ENCODE peak calls at places on chromosome 16, in six cellular contexts. One of them, this sample, is unnamed.

GRCh38 chr16:14405611-14406537 is 224.2 kb downstream of the PARN start:
- DNase-seq in GM20000: peak; percentile 67
- DNase-seq in omental fat pad: no peak
- DNase-seq in fibroblast of the aortic adventitia: no peak
- DNase-seq in endothelial cell: peak; percentile 45
- DNase-seq in coronary artery: no peak
- DNase-seq in this sample: peak; percentile 34

GRCh38 chr16:50295541-50296132 is 29.3 kb downstream of the ADCY7 start:
- DNase-seq in GM20000: no peak
- DNase-seq in omental fat pad: no peak
- DNase-seq in fibroblast of the aortic adventitia: no peak
- DNase-seq in endothelial cell: no peak
- DNase-seq in coronary artery: no peak
- DNase-seq in this sample: no peak

GRCh38 chr16:55559933-55560516 is 6.5 kb upstream of the CAPNS2 start:
- DNase-seq in GM20000: no peak
- DNase-seq in omental fat pad: no peak
- DNase-seq in fibroblast of the aortic adventitia: no peak
- DNase-seq in endothelial cell: no peak
- DNase-seq in coronary artery: no peak
- DNase-seq in this sample: no peak

GRCh38 chr16:11913425-11914079 is 2.2 kb downstream of the GSPT1 start:
- DNase-seq in GM20000: no peak
- DNase-seq in omental fat pad: no peak
- DNase-seq in fibroblast of the aortic adventitia: peak; percentile 15
- DNase-seq in endothelial cell: no peak
- DNase-seq in coronary artery: no peak
- DNase-seq in this sample: peak; percentile 38

GRCh38 chr16:30619207-30619606 is 9.0 kb upstream of the ZNF689 start:
- DNase-seq in GM20000: no peak
- DNase-seq in omental fat pad: no peak
- DNase-seq in fibroblast of the aortic adventitia: peak; percentile 21
- DNase-seq in endothelial cell: no peak
- DNase-seq in coronary artery: no peak
- DNase-seq in this sample: no peak

GRCh38 chr16:55643161-55643970 is 12.4 kb upstream of the SLC6A2 start:
- DNase-seq in GM20000: no peak
- DNase-seq in omental fat pad: no peak
- DNase-seq in fibroblast of the aortic adventitia: peak; percentile 27
- DNase-seq in endothelial cell: peak; percentile 13
- DNase-seq in coronary artery: no peak
- DNase-seq in this sample: no peak

GRCh38 chr16:85080923-85081498 is 31.3 kb downstream of the CIBAR2 start:
- DNase-seq in GM20000: no peak
- DNase-seq in omental fat pad: no peak
- DNase-seq in fibroblast of the aortic adventitia: no peak
- DNase-seq in endothelial cell: no peak
- DNase-seq in coronary artery: no peak
- DNase-seq in this sample: no peak

GRCh38 chr16:88809068-88809675 is 2.6 kb downstream of the APRT start:
- DNase-seq in GM20000: no peak
- DNase-seq in omental fat pad: no peak
- DNase-seq in fibroblast of the aortic adventitia: no peak
- DNase-seq in endothelial cell: no peak
- DNase-seq in coronary artery: no peak
- DNase-seq in this sample: no peak

GRCh38 chr16:3696425-3697218 is 20.7 kb downstream of the TRAP1 start:
- DNase-seq in GM20000: no peak
- DNase-seq in omental fat pad: no peak
- DNase-seq in fibroblast of the aortic adventitia: peak; percentile 89
- DNase-seq in endothelial cell: no peak
- DNase-seq in coronary artery: no peak
- DNase-seq in this sample: no peak

GRCh38 chr16:29989111-29989858 is 6.1 kb downstream of the HIRIP3 start:
- DNase-seq in GM20000: no peak
- DNase-seq in omental fat pad: no peak
- DNase-seq in fibroblast of the aortic adventitia: no peak
- DNase-seq in endothelial cell: no peak
- DNase-seq in coronary artery: no peak
- DNase-seq in this sample: no peak

GRCh38 chr16:72530434-72530833 is 358.5 kb upstream of the PMFBP1 start:
- DNase-seq in GM20000: peak; percentile 10
- DNase-seq in omental fat pad: no peak
- DNase-seq in fibroblast of the aortic adventitia: peak; percentile 66
- DNase-seq in endothelial cell: no peak
- DNase-seq in coronary artery: no peak
- DNase-seq in this sample: no peak

DNA sequence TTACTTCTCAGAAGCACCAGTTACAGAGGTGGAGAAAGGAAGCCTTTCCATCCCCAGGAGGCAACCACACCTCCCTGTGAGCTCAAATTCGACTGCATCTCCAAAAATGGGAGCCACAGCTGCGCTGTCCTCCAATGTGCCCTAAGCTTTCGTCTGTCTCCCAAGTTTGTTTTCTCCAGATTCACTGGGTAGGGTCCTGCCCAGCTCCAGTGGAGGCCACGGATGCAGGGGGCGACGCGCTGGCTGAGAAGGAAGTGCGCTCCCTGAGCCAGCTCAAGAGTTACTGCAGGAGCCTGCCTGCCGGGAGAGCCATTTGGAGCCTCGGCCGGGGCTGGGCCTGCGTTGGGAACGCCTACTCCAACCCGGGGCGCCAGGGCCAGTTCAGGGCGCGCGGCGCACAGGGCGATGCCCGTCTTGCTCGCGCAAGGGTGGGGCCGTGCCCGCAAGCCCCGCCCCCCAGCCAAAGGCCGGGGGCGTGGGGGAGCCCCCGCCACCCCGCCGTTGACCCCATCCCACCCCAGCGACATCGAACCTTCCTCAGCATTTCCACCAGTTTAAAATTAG is 19.5 kb downstream of the SIAH1 start:
- DNase-seq in GM20000: peak; percentile 83
- DNase-seq in omental fat pad: peak; percentile 48
- DNase-seq in fibroblast of the aortic adventitia: peak; percentile 84
- DNase-seq in endothelial cell: peak; percentile 86
- DNase-seq in coronary artery: peak; percentile 94
- DNase-seq in this sample: peak; percentile 88
- TF ChIP-seq CTCF in GM20000: no peak
- TF ChIP-seq CTCF in omental fat pad: no peak
- TF ChIP-seq CTCF in fibroblast of the aortic adventitia: peak; percentile 1
- TF ChIP-seq CTCF in endothelial cell: no peak
- TF ChIP-seq CTCF in coronary artery: no peak
- TF ChIP-seq CTCF in this sample: no peak

GRCh38 chr16:57514371-57514770 is 22.0 kb downstream of the CCDC102A start:
- DNase-seq in GM20000: no peak
- DNase-seq in omental fat pad: no peak
- DNase-seq in fibroblast of the aortic adventitia: no peak
- DNase-seq in endothelial cell: no peak
- DNase-seq in coronary artery: no peak
- DNase-seq in this sample: no peak
- TF ChIP-seq CTCF in GM20000: no peak
- TF ChIP-seq CTCF in omental fat pad: no peak
- TF ChIP-seq CTCF in fibroblast of the aortic adventitia: no peak
- TF ChIP-seq CTCF in endothelial cell: no peak
- TF ChIP-seq CTCF in coronary artery: no peak
- TF ChIP-seq CTCF in this sample: no peak

DNA sequence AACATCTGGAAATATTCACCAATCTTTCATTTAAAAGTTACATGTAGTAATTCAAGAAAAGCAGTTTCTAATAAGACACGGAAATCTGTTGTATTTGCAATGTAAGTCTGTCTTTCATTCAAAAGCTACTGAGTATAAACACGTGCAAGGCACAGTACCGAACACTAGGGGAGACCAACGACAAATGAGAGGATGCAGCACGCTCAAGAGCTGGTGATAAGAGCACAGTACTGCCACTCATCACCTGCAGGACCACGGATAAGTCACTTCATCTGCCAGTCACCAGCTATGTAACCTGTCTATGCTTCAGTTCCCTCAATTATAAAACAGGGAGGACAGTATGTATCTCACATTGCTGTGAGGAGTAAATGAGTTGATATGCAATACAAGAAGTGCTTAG is 67.1 kb downstream of the CLEC18A start:
- DNase-seq in GM20000: peak; percentile 17
- DNase-seq in omental fat pad: no peak
- DNase-seq in fibroblast of the aortic adventitia: peak; percentile 4
- DNase-seq in endothelial cell: no peak
- DNase-seq in coronary artery: no peak
- DNase-seq in this sample: peak; percentile 62
- TF ChIP-seq CTCF in GM20000: peak; percentile 1
- TF ChIP-seq CTCF in omental fat pad: no peak
- TF ChIP-seq CTCF in fibroblast of the aortic adventitia: no peak
- TF ChIP-seq CTCF in endothelial cell: peak; percentile 23
- TF ChIP-seq CTCF in coronary artery: no peak
- TF ChIP-seq CTCF in this sample: peak; percentile 27

DNA sequence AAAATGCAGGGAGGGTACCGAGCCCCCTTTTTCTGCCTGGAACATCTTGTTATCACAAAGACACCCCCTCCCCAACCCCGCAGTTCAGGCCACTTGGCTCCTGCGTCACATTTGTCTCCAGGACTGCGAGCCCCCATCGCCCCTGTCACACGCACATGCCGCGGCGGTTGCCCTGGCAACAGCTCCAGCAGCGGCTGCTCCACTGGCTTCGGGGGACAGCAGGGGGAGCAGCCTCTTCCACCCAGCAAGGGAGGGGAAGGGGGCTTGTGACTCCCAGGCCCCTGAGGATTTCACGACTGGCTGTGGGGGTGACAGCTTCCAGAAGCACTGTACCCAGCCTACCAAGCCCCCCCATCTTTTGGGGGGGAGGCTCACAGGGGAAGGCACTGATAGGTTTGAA is 2.6 kb downstream of the BAIAP3 start:
- DNase-seq in GM20000: no peak
- DNase-seq in omental fat pad: no peak
- DNase-seq in fibroblast of the aortic adventitia: no peak
- DNase-seq in endothelial cell: no peak
- DNase-seq in coronary artery: no peak
- DNase-seq in this sample: no peak
- TF ChIP-seq CTCF in GM20000: no peak
- TF ChIP-seq CTCF in omental fat pad: no peak
- TF ChIP-seq CTCF in fibroblast of the aortic adventitia: no peak
- TF ChIP-seq CTCF in endothelial cell: no peak
- TF ChIP-seq CTCF in coronary artery: no peak
- TF ChIP-seq CTCF in this sample: no peak

This sample was measured in activated CD8-positive, alpha-beta T cell treated with anti-CD3 and anti-CD28 coated beads for 36 hours.